ENCODE peak calls at places on chromosome 13, in seven cellular contexts. J is naive thymus-derived CD4-positive, alpha-beta T cell; L is RWPE2; D is small intestine; G is AG09309; N is CD4-positive, alpha-beta memory T cell; Q is HFF-Myc. Y is an unnamed sample.
A peak's percentile ranks its signal among the peaks of the same experiment; 100 is the strongest.

GRCh38 chr13:24692541-24692940 is 12.3 kb downstream of the ATP12A start:
- DNase-seq in J (no peak), L (no peak), D (no peak), G (peak; percentile 35), N (no peak), Q (no peak), Y (no peak)

GRCh38 chr13:41384749-41385503 is 72.4 kb upstream of the RGCC start:
- DNase-seq in J (no peak), L (no peak), D (no peak), G (no peak), N (no peak), Q (no peak), Y (no peak)

GRCh38 chr13:103539265-103539664 is 473.0 kb upstream of the SLC10A2 start:
- DNase-seq in J (no peak), L (no peak), D (no peak), G (no peak), N (no peak), Q (no peak), Y (no peak)

GRCh38 chr13:73809561-73809960 is 324.6 kb downstream of the KLF12 start:
- DNase-seq in J (no peak), L (no peak), D (no peak), G (no peak), N (no peak), Q (no peak), Y (no peak)

GRCh38 chr13:38670627-38671026 is 16.2 kb upstream of the FREM2 start:
- DNase-seq in J (no peak), L (no peak), D (no peak), G (no peak), N (no peak), Q (no peak), Y (no peak)

GRCh38 chr13:82817133-82817532 is 1065.1 kb downstream of the SLITRK1 start:
- DNase-seq in J (no peak), L (no peak), D (no peak), G (no peak), N (no peak), Q (no peak), Y (no peak)

GRCh38 chr13:46039421-46040036 is 13.0 kb downstream of the ZC3H13 start:
- DNase-seq in J (no peak), L (no peak), D (no peak), G (no peak), N (no peak), Q (peak; percentile 17), Y (no peak)

GRCh38 chr13:44084146-44084545 is 204.4 kb downstream of the LACC1 start:
- DNase-seq in J (no peak), L (no peak), D (no peak), G (no peak), N (no peak), Q (no peak), Y (no peak)

GRCh38 chr13:46166221-46166584 is 15.8 kb downstream of the LCP1 start:
- DNase-seq in J (no peak), L (no peak), D (no peak), G (no peak), N (no peak), Q (no peak), Y (no peak)

GRCh38 chr13:97977376-97977705 is 23.9 kb downstream of the IPO5 start:
- DNase-seq in J (no peak), L (no peak), D (peak; percentile 13), G (no peak), N (no peak), Q (no peak), Y (no peak)

GRCh38 chr13:110409581-110409992 is 102.5 kb downstream of the COL4A2 start:
- DNase-seq in J (no peak), L (no peak), D (no peak), G (no peak), N (no peak), Q (no peak), Y (no peak)

GRCh38 chr13:46050771-46051170 is 1.8 kb downstream of the ZC3H13 start:
- DNase-seq in J (no peak), L (no peak), D (no peak), G (no peak), N (no peak), Q (no peak), Y (no peak)

GRCh38 chr13:36752673-36753072 is 66.3 kb upstream of the RFXAP start:
- DNase-seq in J (no peak), L (no peak), D (no peak), G (no peak), N (no peak), Q (no peak), Y (no peak)

GRCh38 chr13:112066624-112067004 is 335 bp upstream of the SOX1 start:
- DNase-seq in J (peak; percentile 70), L (no peak), D (peak; percentile 3), G (no peak), N (peak; percentile 57), Q (no peak), Y (peak; percentile 95)

GRCh38 chr13:112545866-112546265 is 42.1 kb downstream of the TUBGCP3 start:
- DNase-seq in J (no peak), L (no peak), D (no peak), G (peak; percentile 63), N (no peak), Q (peak; percentile 7), Y (no peak)

GRCh38 chr13:29439601-29440381 is 155.7 kb downstream of the SLC7A1 start:
- DNase-seq in J (no peak), L (no peak), D (no peak), G (no peak), N (no peak), Q (no peak), Y (no peak)

GRCh38 chr13:74219571-74219970 is 85.4 kb upstream of the KLF12 start:
- DNase-seq in J (no peak), L (no peak), D (no peak), G (no peak), N (no peak), Q (no peak), Y (no peak)

GRCh38 chr13:113883314-113883811 is 19.5 kb upstream of the GAS6 start:
- DNase-seq in J (no peak), L (no peak), D (no peak), G (no peak), N (no peak), Q (no peak), Y (peak; percentile 54)

GRCh38 chr13:75181906-75182305 is 300.1 kb downstream of the TBC1D4 start:
- DNase-seq in J (no peak), L (no peak), D (no peak), G (peak; percentile 31), N (no peak), Q (no peak), Y (no peak)

GRCh38 chr13:40484981-40485380 is 181.5 kb downstream of the FOXO1 start:
- DNase-seq in J (no peak), L (no peak), D (no peak), G (no peak), N (no peak), Q (no peak), Y (no peak)

DNA sequence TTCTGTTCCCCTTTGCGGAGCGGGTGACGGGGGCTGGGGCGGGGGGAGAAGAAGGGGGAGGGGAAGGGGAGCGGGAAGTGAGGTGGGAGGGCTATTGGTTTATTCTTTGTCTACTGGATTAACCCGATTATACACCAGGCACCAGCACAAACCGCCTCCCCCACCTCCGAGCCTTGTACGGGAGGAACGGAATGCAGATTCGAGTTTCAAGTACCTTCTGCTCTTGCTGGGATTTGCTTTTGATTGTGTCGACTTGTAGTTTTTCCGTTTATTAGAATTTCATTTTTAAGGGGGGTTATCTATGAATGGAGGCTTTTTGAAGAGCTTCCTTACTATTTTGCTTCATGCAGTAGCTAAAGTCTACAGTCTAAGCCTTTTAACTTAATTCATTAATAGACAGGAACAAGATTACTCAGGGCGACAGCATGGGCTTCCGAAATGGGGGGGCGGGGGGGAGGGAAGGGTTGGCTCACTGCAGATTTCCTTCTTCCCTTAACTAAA is 895 bp upstream of the SPRY2 start:
- DNase-seq in J (no peak), L (no peak), D (peak; percentile 60), G (no peak), N (no peak), Q (no peak), Y (peak; percentile 72)
- H3K4me3 ChIP-seq in J (peak overlapping the region; percentile 53), L (peak overlapping the region; percentile 81), D (peak overlapping the region; percentile 96), G (peak overlapping the region; percentile 89), N (no peak overlapping the region), Q (peak overlapping the region; percentile 81), Y (peak overlapping the region; percentile 100)

DNA sequence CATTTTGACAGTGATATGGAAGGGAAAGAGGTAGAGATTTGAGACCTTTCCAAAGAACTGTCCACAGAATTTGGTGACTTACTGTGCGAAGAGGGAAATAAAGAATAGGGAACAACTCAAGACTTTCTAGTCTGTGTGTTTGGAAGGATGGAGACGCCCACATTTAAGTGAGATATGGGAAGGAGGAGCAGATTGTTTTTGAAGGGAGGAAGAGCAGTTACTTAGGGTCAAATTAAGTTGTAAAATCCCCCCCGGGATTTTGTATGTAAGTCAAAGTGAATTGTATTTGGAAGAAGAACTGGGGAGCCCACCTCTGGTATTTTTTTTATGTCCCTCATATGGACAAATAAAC is 1.2 kb downstream of the USPL1 start:
- DNase-seq in J (no peak), L (no peak), D (no peak), G (no peak), N (no peak), Q (no peak), Y (no peak)
- H3K4me3 ChIP-seq in J (peak overlapping the region; percentile 79), L (peak overlapping the region; percentile 56), D (peak overlapping the region; percentile 72), G (peak overlapping the region; percentile 90), N (peak overlapping the region; percentile 89), Q (peak overlapping the region; percentile 78), Y (peak overlapping the region; percentile 92)

DNA sequence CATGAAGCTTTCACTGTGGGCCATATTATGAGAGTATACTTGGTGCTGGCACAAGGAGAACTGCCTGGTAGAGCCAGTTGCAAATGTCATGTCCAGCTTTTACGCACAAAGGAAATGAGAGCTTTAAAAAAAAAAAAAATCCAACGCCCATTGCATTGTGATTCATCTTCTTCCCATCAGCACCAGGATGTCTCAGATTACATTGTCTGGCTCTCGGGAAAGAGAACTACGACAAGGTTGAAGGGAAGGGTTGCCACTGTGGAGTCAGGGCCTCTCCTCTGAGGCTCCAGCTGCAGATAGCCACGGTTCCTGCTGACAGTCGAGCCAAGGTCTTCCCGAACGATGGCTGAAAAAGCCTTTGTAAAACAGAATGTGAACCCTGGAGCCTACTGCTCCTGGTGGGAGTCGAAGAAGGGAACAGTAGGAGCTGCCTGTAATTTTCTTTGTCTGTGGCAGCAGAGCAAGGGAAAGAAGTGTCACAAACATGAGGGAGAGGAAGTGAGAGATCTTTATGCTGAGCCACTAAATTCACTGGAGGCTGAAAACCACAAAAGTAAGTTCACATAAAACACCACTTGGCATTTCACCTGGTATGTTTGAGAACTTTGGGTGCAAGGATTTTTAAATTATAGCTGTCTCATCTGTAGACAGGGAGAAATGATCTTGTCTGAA is 704.7 kb downstream of the DIAPH3 start:
- DNase-seq in J (no peak), L (no peak), D (no peak), G (peak; percentile 32), N (no peak), Q (peak; percentile 69), Y (no peak)
- H3K4me3 ChIP-seq in J (no peak overlapping the region), L (no peak overlapping the region), D (no peak overlapping the region), G (no peak overlapping the region), N (no peak overlapping the region), Q (no peak overlapping the region), Y (no peak overlapping the region)

DNA sequence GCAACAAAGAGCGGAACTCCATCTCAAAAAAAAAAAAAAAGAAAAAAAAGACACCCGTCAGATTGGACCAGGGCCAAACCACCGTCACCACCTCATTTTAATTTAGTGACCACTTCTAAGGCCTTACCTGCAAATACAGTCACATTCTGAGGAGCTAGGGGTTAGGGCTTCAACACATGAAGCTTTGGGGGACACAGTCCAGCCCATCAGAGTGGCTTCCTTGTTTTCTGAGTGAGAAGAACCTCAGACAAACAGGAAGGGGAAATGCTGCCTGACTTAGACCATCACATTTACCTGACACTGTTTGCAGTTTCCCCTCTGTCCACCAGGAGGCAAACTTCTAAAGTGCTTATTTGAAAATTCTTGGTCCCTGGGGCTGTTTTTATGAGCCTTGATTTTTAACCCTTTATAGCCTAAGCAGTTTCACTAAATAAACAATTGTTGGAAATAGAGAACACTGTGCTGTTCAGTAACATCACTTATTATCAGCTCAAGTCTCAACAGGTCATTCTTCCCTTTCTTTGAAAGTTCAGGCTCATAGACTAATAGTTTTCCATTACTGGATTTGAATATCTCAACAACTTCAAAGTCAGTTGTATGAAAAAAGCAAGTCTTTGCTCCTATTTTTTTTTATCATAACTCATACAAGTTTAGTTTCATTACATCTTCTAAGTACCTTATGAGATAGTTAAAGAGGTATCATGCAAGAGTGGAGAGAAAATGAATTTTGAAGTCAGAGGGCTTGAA is 74.9 kb upstream of the WASF3 start:
- DNase-seq in J (peak; percentile 69), L (no peak), D (peak; percentile 78), G (peak; percentile 13), N (peak; percentile 85), Q (peak; percentile 75), Y (peak; percentile 77)
- H3K4me3 ChIP-seq in J (peak overlapping the region; percentile 31), L (no peak overlapping the region), D (no peak overlapping the region), G (no peak overlapping the region), N (no peak overlapping the region), Q (no peak overlapping the region), Y (no peak overlapping the region)

Y was measured in H7.